ENCODE peak calls at places on chromosomes 11 and 22, in six cellular contexts. S, Q, U, A, W and B are unnamed samples.

GRCh38 chr11:43393765-43394355 is 35.1 kb downstream of the TTC17 start:
- DNase-seq in S (no peak), Q (no peak), U (peak), A (no peak), W (no peak), B (no peak)

GRCh38 chr22:45802074-45802473 is 130.4 kb downstream of the ATXN10 start:
- DNase-seq in S (no peak), Q (no peak), U (no peak), A (no peak), W (no peak), B (no peak)

GRCh38 chr22:50047346-50047745 is 10.8 kb downstream of the TTLL8 start:
- DNase-seq in S (no peak), Q (no peak), U (no peak), A (no peak), W (no peak), B (no peak)

GRCh38 chr11:93128574-93128973 is 69.2 kb downstream of the SLC36A4 start:
- DNase-seq in S (no peak), Q (no peak), U (no peak), A (no peak), W (no peak), B (no peak)

GRCh38 chr22:27004434-27004833 is 347.0 kb downstream of the MIAT start:
- DNase-seq in S (peak), Q (no peak), U (no peak), A (no peak), W (no peak), B (no peak)

GRCh38 chr11:64119748-64120147 is 46.2 kb downstream of the MACROD1 start:
- DNase-seq in S (no peak), Q (no peak), U (no peak), A (no peak), W (no peak), B (no peak)

GRCh38 chr11:36186340-36186739 is 102.9 kb downstream of the COMMD9 start:
- DNase-seq in S (no peak), Q (no peak), U (peak), A (no peak), W (no peak), B (no peak)

GRCh38 chr11:72586591-72587090 is 87.6 kb downstream of the PDE2A start:
- DNase-seq in S (no peak), Q (no peak), U (no peak), A (no peak), W (no peak), B (no peak)

GRCh38 chr11:117885777-117886176 is 9.3 kb upstream of the FXYD6 start:
- DNase-seq in S (no peak), Q (no peak), U (no peak), A (peak), W (no peak), B (no peak)

GRCh38 chr11:92880391-92880790 is 89.1 kb upstream of the MTNR1B start:
- DNase-seq in S (no peak), Q (no peak), U (no peak), A (no peak), W (no peak), B (no peak)

GRCh38 chr11:81036168-81036870 is 1595.5 kb upstream of the TENM4 start:
- DNase-seq in S (no peak), Q (no peak), U (no peak), A (peak), W (peak), B (no peak)

GRCh38 chr22:43824724-43825485 is 12.8 kb upstream of the EFCAB6 start:
- DNase-seq in S (peak), Q (no peak), U (no peak), A (no peak), W (no peak), B (no peak)

GRCh38 chr11:129731316-129731715 is 84.3 kb upstream of the TMEM45B start:
- DNase-seq in S (no peak), Q (no peak), U (no peak), A (no peak), W (peak), B (no peak)

GRCh38 chr22:23509571-23510302 is 70.4 kb downstream of the IGLL1 start:
- DNase-seq in S (no peak), Q (no peak), U (peak), A (peak), W (peak), B (no peak)

GRCh38 chr11:72635931-72636330 is 38.3 kb downstream of the PDE2A start:
- DNase-seq in S (peak), Q (no peak), U (no peak), A (no peak), W (no peak), B (no peak)

GRCh38 chr11:76314741-76315090 is 66.2 kb downstream of the THAP12 start:
- DNase-seq in S (no peak), Q (no peak), U (peak), A (peak), W (peak), B (no peak)

GRCh38 chr11:121082219-121082618 is 18.8 kb upstream of the TECTA start:
- DNase-seq in S (no peak), Q (no peak), U (no peak), A (no peak), W (no peak), B (no peak)

GRCh38 chr11:70675697-70676374 is 277.5 kb downstream of the CTTN start:
- DNase-seq in S (no peak), Q (no peak), U (no peak), A (peak), W (no peak), B (no peak)

GRCh38 chr22:47067911-47068654 is 305.6 kb downstream of the TBC1D22A start:
- DNase-seq in S (peak), Q (no peak), U (no peak), A (no peak), W (no peak), B (no peak)

GRCh38 chr11:61963016-61963281 is 4.5 kb downstream of the FTH1 start:
- DNase-seq in S (no peak), Q (no peak), U (peak), A (peak), W (peak), B (no peak)

GRCh38 chr11:2731285-2732125 is 31.7 kb upstream of the KCNQ1OT1 start:
- DNase-seq in S (no peak), Q (no peak), U (no peak), A (no peak), W (no peak), B (no peak)

GRCh38 chr22:37556750-37557149 is 3.5 kb upstream of the CDC42EP1 start:
- DNase-seq in S (peak), Q (no peak), U (no peak), A (no peak), W (no peak), B (no peak)

GRCh38 chr22:37557321-37558001 is 2.8 kb upstream of the CDC42EP1 start:
- DNase-seq in S (peak), Q (no peak), U (no peak), A (no peak), W (no peak), B (no peak)

GRCh38 chr22:37552560-37553163 is 7.6 kb upstream of the CDC42EP1 start:
- DNase-seq in S (peak), Q (peak), U (peak), A (peak), W (peak), B (peak)

GRCh38 chr22:37553725-37554124 is 6.6 kb upstream of the CDC42EP1 start:
- DNase-seq in S (no peak), Q (no peak), U (no peak), A (no peak), W (no peak), B (no peak)

GRCh38 chr22:37555029-37555428 is 5.3 kb upstream of the CDC42EP1 start:
- DNase-seq in S (no peak), Q (no peak), U (no peak), A (no peak), W (no peak), B (no peak)
- H4K91ac ChIP-seq in S (no peak), Q (no peak), U (no peak), A (no peak), W (peak), B (peak)

GRCh38 chr22:20111045-20111688 is 4.7 kb upstream of the RANBP1 start:
- DNase-seq in S (no peak), Q (no peak), U (peak), A (peak), W (peak), B (no peak)
- H4K91ac ChIP-seq in S (no peak), Q (no peak), U (no peak), A (no peak), W (no peak), B (no peak)

GRCh38 chr11:97956904-97957303 is 1063.8 kb upstream of the CNTN5 start:
- DNase-seq in S (no peak), Q (no peak), U (no peak), A (no peak), W (no peak), B (no peak)
- H4K91ac ChIP-seq in S (no peak), Q (no peak), U (no peak), A (no peak), W (no peak), B (no peak)

GRCh38 chr22:25874327-25874726 is 132.3 kb downstream of the MYO18B start:
- DNase-seq in S (no peak), Q (no peak), U (no peak), A (no peak), W (peak), B (no peak)
- H4K91ac ChIP-seq in S (no peak), Q (no peak), U (no peak), A (no peak), W (no peak), B (no peak)

DNA sequence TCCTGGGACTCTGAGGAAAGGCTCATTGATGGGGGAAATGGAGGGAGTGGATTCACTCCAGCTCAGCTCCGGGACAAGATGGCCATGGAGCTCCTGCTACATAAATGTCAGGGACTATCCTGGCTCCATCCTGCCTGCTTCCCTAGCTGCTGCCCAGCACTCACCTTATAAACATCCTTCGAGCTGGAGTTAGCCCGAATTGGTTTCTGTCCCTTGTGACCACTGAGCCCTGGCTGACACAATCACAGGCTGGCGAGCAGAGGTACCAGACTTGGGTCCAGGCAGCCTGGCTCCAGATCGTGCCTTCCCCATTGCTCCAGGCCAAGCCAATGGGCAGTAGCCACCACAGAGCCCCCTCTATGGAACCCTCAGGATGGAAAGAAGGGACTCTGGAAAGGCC is 77.6 kb downstream of the FDX1 start:
- DNase-seq in S (no peak), Q (no peak), U (no peak), A (no peak), W (no peak), B (no peak)
- H4K91ac ChIP-seq in S (no peak), Q (no peak), U (no peak), A (no peak), W (no peak), B (peak)

GRCh38 chr22:29607426-29607825 is 4.0 kb downstream of the NF2 start:
- DNase-seq in S (no peak), Q (no peak), U (no peak), A (no peak), W (no peak), B (no peak)
- H4K91ac ChIP-seq in S (no peak), Q (no peak), U (no peak), A (no peak), W (no peak), B (no peak)

GRCh38 chr11:15117751-15118150 is 3.0 kb downstream of the INSC start:
- DNase-seq in S (no peak), Q (no peak), U (no peak), A (no peak), W (no peak), B (no peak)

GRCh38 chr11:15115686-15116085 is 963 bp downstream of the INSC start:
- DNase-seq in S (no peak), Q (no peak), U (no peak), A (no peak), W (no peak), B (no peak)

GRCh38 chr11:15111215-15111614 is 3.5 kb upstream of the INSC start:
- DNase-seq in S (no peak), Q (no peak), U (no peak), A (no peak), W (no peak), B (no peak)

GRCh38 chr11:15113381-15113780 is 1.3 kb upstream of the INSC start:
- DNase-seq in S (no peak), Q (no peak), U (no peak), A (no peak), W (no peak), B (no peak)

DNA sequence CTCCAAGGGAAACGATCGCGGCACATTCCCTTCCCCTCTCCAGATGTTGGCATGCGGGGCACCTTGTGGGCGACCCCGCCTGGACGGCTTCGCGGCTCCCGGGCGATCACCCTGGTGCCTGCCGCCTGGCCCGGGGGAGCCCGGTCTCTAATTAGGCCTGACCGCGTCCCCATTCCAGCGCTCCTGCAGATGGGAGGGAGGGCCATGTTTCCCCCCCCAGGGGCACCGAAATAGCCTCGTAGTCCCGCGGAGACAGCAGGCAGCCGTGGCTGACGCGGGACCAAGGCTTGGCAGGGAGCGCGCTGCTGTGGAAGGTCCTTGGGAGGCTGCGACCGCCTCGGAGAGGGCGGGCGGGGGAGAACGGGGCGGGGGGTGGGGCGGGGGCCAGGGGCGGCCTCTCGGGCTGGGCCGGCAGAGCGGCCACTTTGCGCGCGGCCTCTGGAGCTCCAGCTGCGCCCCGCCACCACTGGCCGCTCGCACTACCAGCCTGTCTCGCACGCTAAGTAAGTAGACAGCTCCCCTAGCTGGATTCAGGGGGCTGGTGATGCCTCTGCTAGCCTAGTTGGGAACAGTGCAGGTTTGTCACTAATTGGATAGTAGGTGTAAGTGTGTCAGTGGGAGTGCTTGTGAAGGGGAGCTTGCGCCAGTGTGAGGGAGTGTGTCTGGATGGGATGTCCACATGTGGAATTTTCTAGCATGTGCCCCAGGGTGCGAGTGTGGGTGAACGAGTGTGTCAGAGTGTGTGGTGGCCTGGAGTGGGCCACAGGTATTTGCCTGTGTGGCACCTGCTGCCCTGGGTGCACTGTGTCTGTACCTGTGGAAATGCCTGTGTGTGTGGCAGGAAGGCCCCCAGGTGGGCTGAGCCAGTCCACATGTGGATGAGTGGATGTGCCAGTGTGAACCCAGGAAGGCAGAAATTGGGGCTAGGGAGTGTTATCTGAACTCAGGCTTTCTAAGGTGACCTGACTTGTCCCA is at the start of gene INSC:
- DNase-seq in S (peak), Q (peak), U (peak), A (peak), W (no peak), B (no peak)
- H4K91ac ChIP-seq in S (no peak), Q (no peak), U (peak), A (peak), W (no peak), B (no peak)